ENCODE peak calls at places on chromosome 12, in five cellular contexts. C is GM19239; T is AG08396; Z is stimulated activated naive CD4-positive, alpha-beta T cell; B is GM12865. R is an unnamed sample.

GRCh38 chr12:8455281-8455680 is 481 bp upstream of the CLEC6A start:
- DNase-seq in C (no peak), T (no peak), Z (no peak), B (no peak), R (no peak)

GRCh38 chr12:83434600-83434999 is 747.9 kb downstream of the TMTC2 start:
- DNase-seq in C (no peak), T (no peak), Z (no peak), B (no peak), R (no peak)

GRCh38 chr12:15278816-15279658 is 43.3 kb upstream of the PTPRO start:
- DNase-seq in C (no peak), T (peak), Z (no peak), B (peak), R (no peak)

GRCh38 chr12:100668939-100669536 is 95.6 kb downstream of the GAS2L3 start:
- DNase-seq in C (peak), T (peak), Z (no peak), B (peak), R (peak)

GRCh38 chr12:13024151-13024946 is 19.8 kb upstream of the FAM234B start:
- DNase-seq in C (no peak), T (peak), Z (no peak), B (no peak), R (no peak)

GRCh38 chr12:15527201-15527782 is 205.0 kb downstream of the PTPRO start:
- DNase-seq in C (no peak), T (no peak), Z (no peak), B (no peak), R (peak)

GRCh38 chr12:51538599-51538998 is 52.4 kb upstream of the SCN8A start:
- DNase-seq in C (no peak), T (no peak), Z (no peak), B (no peak), R (no peak)

GRCh38 chr12:116677202-116677651 is 60.6 kb downstream of the SPRING1 start:
- DNase-seq in C (no peak), T (no peak), Z (no peak), B (peak), R (no peak)

GRCh38 chr12:69994593-69995222 is 169.7 kb downstream of the MYRFL start:
- DNase-seq in C (no peak), T (no peak), Z (no peak), B (no peak), R (no peak)

GRCh38 chr12:104953323-104953722 is 4.8 kb downstream of the SLC41A2 start:
- DNase-seq in C (no peak), T (no peak), Z (no peak), B (no peak), R (no peak)

GRCh38 chr12:20695232-20695631 is at the start of gene SLCO1C1:
- DNase-seq in C (no peak), T (no peak), Z (no peak), B (no peak), R (no peak)

GRCh38 chr12:64995831-64996230 is 125.3 kb downstream of the WIF1 start:
- DNase-seq in C (no peak), T (no peak), Z (no peak), B (no peak), R (no peak)

GRCh38 chr12:54213084-54213483 is 24.3 kb upstream of the SMUG1 start:
- DNase-seq in C (no peak), T (no peak), Z (no peak), B (no peak), R (no peak)

GRCh38 chr12:9673404-9674225 is 4.1 kb downstream of the CLEC2D start:
- DNase-seq in C (no peak), T (peak), Z (peak), B (peak), R (no peak)

GRCh38 chr12:122421263-122421814 is 1.1 kb downstream of the CLIP1 start:
- DNase-seq in C (no peak), T (peak), Z (no peak), B (peak), R (peak)

GRCh38 chr12:88393017-88393767 is 187.1 kb downstream of the KITLG start:
- DNase-seq in C (no peak), T (no peak), Z (no peak), B (peak), R (no peak)

GRCh38 chr12:27861428-27862167 is 81.6 kb upstream of the MANSC4 start:
- DNase-seq in C (peak), T (no peak), Z (no peak), B (peak), R (no peak)

GRCh38 chr12:1501695-1502440 is 92.5 kb downstream of the FBXL14 start:
- DNase-seq in C (no peak), T (no peak), Z (no peak), B (no peak), R (no peak)

GRCh38 chr12:124595444-124595843 is 28.0 kb upstream of the NCOR2 start:
- DNase-seq in C (no peak), T (no peak), Z (no peak), B (no peak), R (no peak)

GRCh38 chr12:67797316-67797741 is 148.8 kb downstream of the DYRK2 start:
- DNase-seq in C (no peak), T (peak), Z (no peak), B (no peak), R (peak)

R was measured in posterior cingulate gyrus.